ENCODE peak calls at places on chromosomes 11 and 22, in seven cellular contexts. G, C, X, F, S, E and R are unnamed samples.

GRCh38 chr11:22459053-22459452 is 120.9 kb downstream of the SLC17A6 start:
- ATAC-seq in S (no peak), X (no peak), G (no peak), C (no peak), F (no peak), E (no peak), R (no peak)

GRCh38 chr11:44979536-44980399 is 29.1 kb upstream of the TP53I11 start:
- ATAC-seq in F (no peak), G (peak), S (no peak), E (no peak), C (peak), X (no peak), R (no peak)

GRCh38 chr11:79189604-79190003 is 251.2 kb downstream of the TENM4 start:
- ATAC-seq in E (no peak), F (no peak), X (no peak), G (no peak), C (no peak), S (no peak), R (no peak)

GRCh38 chr22:28899199-28899853 is 16.0 kb downstream of the ZNRF3 start:
- ATAC-seq in G (no peak), X (no peak), C (no peak), E (peak), F (peak), S (peak), R (no peak)

GRCh38 chr11:42524534-42525227 is 787.1 kb upstream of the API5 start:
- ATAC-seq in E (peak), G (no peak), C (peak), F (no peak), S (peak), X (peak), R (no peak)

GRCh38 chr11:118998822-118999221 is 884 bp downstream of the CENATAC start:
- ATAC-seq in S (peak), F (no peak), X (peak), E (no peak), C (no peak), G (peak), R (no peak)

GRCh38 chr11:952406-953385 is 27.0 kb downstream of the AP2A2 start:
- ATAC-seq in G (no peak), F (no peak), S (peak), C (no peak), E (no peak), X (no peak), R (no peak)

GRCh38 chr11:371051-371450 is 1.8 kb downstream of the B4GALNT4 start:
- ATAC-seq in F (peak), E (no peak), C (no peak), S (no peak), X (no peak), G (no peak), R (peak)

GRCh38 chr11:78036313-78036712 is 13.2 kb upstream of the KCTD14 start:
- ATAC-seq in S (no peak), C (no peak), X (no peak), G (no peak), E (no peak), F (no peak), R (no peak)